ENCODE peak calls at places on chromosomes 4 and X, in nine cellular contexts. U, D, Q, X, Y, B, N, E and A are unnamed samples.

GRCh38 chrX:50704360-50704759 is 109.6 kb downstream of the SHROOM4 start:
- DNase-seq in U (no peak), D (no peak), Q (no peak), X (peak; percentile 33), Y (no peak), B (no peak), N (peak; percentile 57), E (no peak), A (no peak)

GRCh38 chrX:9160698-9161329 is 126.9 kb upstream of the FAM9B start:
- DNase-seq in U (no peak), D (no peak), Q (no peak), X (no peak), Y (no peak), B (no peak), N (no peak), E (no peak), A (no peak)

GRCh38 chr4:181874582-181874981 is 368.6 kb upstream of the TENM3 start:
- DNase-seq in U (no peak), D (no peak), Q (no peak), X (no peak), Y (peak; percentile 21), B (peak; percentile 14), N (no peak), E (no peak), A (no peak)

GRCh38 chr4:74178798-74179197 is 20.9 kb downstream of the MTHFD2L start:
- DNase-seq in U (no peak), D (no peak), Q (no peak), X (no peak), Y (no peak), B (no peak), N (no peak), E (no peak), A (no peak)

GRCh38 chr4:76178296-76178695 is 30.1 kb upstream of the NUP54 start:
- DNase-seq in U (no peak), D (no peak), Q (no peak), X (no peak), Y (no peak), B (peak; percentile 60), N (no peak), E (peak; percentile 52), A (no peak)

GRCh38 chrX:18542131-18542530 is 116.7 kb downstream of the CDKL5 start:
- DNase-seq in U (no peak), D (peak; percentile 12), Q (no peak), X (no peak), Y (no peak), B (no peak), N (no peak), E (no peak), A (no peak)

GRCh38 chrX:49175435-49175834 is 3.7 kb downstream of the PLP2 start:
- DNase-seq in U (no peak), D (no peak), Q (no peak), X (no peak), Y (no peak), B (no peak), N (no peak), E (no peak), A (no peak)

GRCh38 chr4:22190855-22191254 is 242.3 kb upstream of the KCNIP4 start:
- DNase-seq in U (peak; percentile 14), D (no peak), Q (no peak), X (peak; percentile 53), Y (peak; percentile 90), B (peak; percentile 50), N (peak; percentile 48), E (peak; percentile 80), A (peak; percentile 78)

GRCh38 chr4:113899260-113900177 is 79.9 kb downstream of the ARSJ start:
- DNase-seq in U (no peak), D (no peak), Q (no peak), X (no peak), Y (no peak), B (no peak), N (no peak), E (no peak), A (no peak)

GRCh38 chr4:66430856-66431255 is 760.6 kb upstream of the EPHA5 start:
- DNase-seq in U (no peak), D (peak; percentile 2), Q (no peak), X (peak; percentile 27), Y (peak; percentile 79), B (peak; percentile 29), N (no peak), E (peak; percentile 82), A (no peak)

GRCh38 chr4:80195441-80196139 is 1.7 kb upstream of the PRDM8 start:
- DNase-seq in U (no peak), D (no peak), Q (no peak), X (no peak), Y (no peak), B (no peak), N (no peak), E (no peak), A (no peak)

GRCh38 chr4:186351672-186352194 is 85.7 kb downstream of the F11 start:
- DNase-seq in U (no peak), D (no peak), Q (no peak), X (no peak), Y (no peak), B (no peak), N (no peak), E (no peak), A (no peak)

GRCh38 chr4:100588076-100588475 is 70.3 kb upstream of the EMCN start:
- DNase-seq in U (no peak), D (no peak), Q (no peak), X (peak; percentile 69), Y (no peak), B (no peak), N (no peak), E (peak; percentile 43), A (peak; percentile 67)

GRCh38 chrX:150649096-150649870 is 43.9 kb upstream of the MTMR1 start:
- DNase-seq in U (no peak), D (no peak), Q (peak; percentile 76), X (peak; percentile 12), Y (peak; percentile 47), B (peak; percentile 69), N (peak; percentile 69), E (peak; percentile 56), A (no peak)

GRCh38 chr4:84171871-84172270 is 327.2 kb downstream of the NKX6-1 start:
- DNase-seq in U (no peak), D (no peak), Q (no peak), X (no peak), Y (no peak), B (no peak), N (no peak), E (no peak), A (no peak)

GRCh38 chr4:73103799-73104503 is 34.4 kb upstream of the COX18 start:
- DNase-seq in U (no peak), D (no peak), Q (no peak), X (peak; percentile 41), Y (peak; percentile 12), B (peak; percentile 37), N (no peak), E (peak; percentile 9), A (no peak)

GRCh38 chrX:810186-810585 is 179.6 kb downstream of the SHOX start:
- DNase-seq in U (no peak), D (no peak), Q (no peak), X (no peak), Y (no peak), B (no peak), N (no peak), E (no peak), A (no peak)

GRCh38 chr4:163251204-163251603 is 81.2 kb downstream of the NPY1R start:
- DNase-seq in U (no peak), D (no peak), Q (no peak), X (no peak), Y (no peak), B (peak; percentile 4), N (no peak), E (no peak), A (no peak)

GRCh38 chrX:71550578-71550977 is 17.7 kb downstream of the OGT start:
- DNase-seq in U (no peak), D (no peak), Q (no peak), X (no peak), Y (no peak), B (no peak), N (no peak), E (no peak), A (no peak)

GRCh38 chr4:185838514-185839203 is 26.7 kb upstream of the SORBS2 start:
- DNase-seq in U (no peak), D (no peak), Q (no peak), X (no peak), Y (peak; percentile 75), B (no peak), N (peak; percentile 3), E (no peak), A (no peak)

GRCh38 chrX:94058728-94059382 is 384.8 kb downstream of the FAM133A start:
- DNase-seq in U (no peak), D (peak; percentile 1), Q (no peak), X (no peak), Y (peak; percentile 0), B (peak; percentile 1), N (no peak), E (peak; percentile 0), A (peak; percentile 14)

GRCh38 chr4:86129546-86129945 is 230.3 kb downstream of the MAPK10 start:
- DNase-seq in U (peak; percentile 13), D (no peak), Q (no peak), X (no peak), Y (no peak), B (no peak), N (no peak), E (no peak), A (no peak)

GRCh38 chr4:19735012-19735411 is 516.7 kb upstream of the SLIT2 start:
- DNase-seq in U (no peak), D (no peak), Q (no peak), X (peak; percentile 48), Y (no peak), B (peak; percentile 65), N (peak; percentile 40), E (peak; percentile 64), A (no peak)

GRCh38 chr4:39044947-39045734 is 12.9 kb upstream of the TMEM156 start:
- DNase-seq in U (peak; percentile 61), D (peak; percentile 11), Q (peak; percentile 72), X (peak; percentile 56), Y (no peak), B (peak; percentile 44), N (peak; percentile 23), E (peak; percentile 33), A (no peak)

GRCh38 chr4:107792691-107793090 is 32.0 kb upstream of the SGMS2 start:
- DNase-seq in U (no peak), D (no peak), Q (no peak), X (no peak), Y (no peak), B (no peak), N (no peak), E (no peak), A (no peak)

GRCh38 chr4:23999714-24000113 is 109.9 kb upstream of the PPARGC1A start:
- DNase-seq in U (no peak), D (no peak), Q (no peak), X (no peak), Y (no peak), B (no peak), N (no peak), E (no peak), A (no peak)

GRCh38 chr4:147760695-147761094 is 28.8 kb downstream of the ARHGAP10 start:
- DNase-seq in U (no peak), D (no peak), Q (peak; percentile 86), X (no peak), Y (no peak), B (no peak), N (no peak), E (no peak), A (no peak)

GRCh38 chrX:51641421-51642021 is 22.8 kb upstream of the CENPVL3 start:
- DNase-seq in U (peak; percentile 5), D (peak; percentile 29), Q (no peak), X (peak; percentile 52), Y (peak; percentile 32), B (peak; percentile 76), N (peak; percentile 46), E (peak; percentile 72), A (peak; percentile 25)

GRCh38 chrX:135009838-135010237 is 12.5 kb downstream of the RTL8B start:
- DNase-seq in U (no peak), D (no peak), Q (no peak), X (no peak), Y (no peak), B (no peak), N (no peak), E (no peak), A (no peak)

GRCh38 chr4:22391548-22391947 is 124.3 kb downstream of the ADGRA3 start:
- DNase-seq in U (no peak), D (no peak), Q (no peak), X (no peak), Y (no peak), B (peak; percentile 61), N (peak; percentile 72), E (peak; percentile 32), A (no peak)

GRCh38 chr4:83214079-83214478 is 70.5 kb downstream of the COQ2 start:
- DNase-seq in U (no peak), D (no peak), Q (no peak), X (no peak), Y (no peak), B (no peak), N (no peak), E (no peak), A (no peak)